ENCODE peak calls at places on chromosomes 1 and 21, in ten cellular contexts. W is activated T-cell treated with anti-CD3 and anti-CD28 coated beads for 48 hours; O is NK-92 treated with Interleukin-12 subunit alpha and Interleukin-12 subunit beta, amount 100 ng/mL, for 24 hours; I is BE2C; L is iPS DF 6.9; U is GOT3; A is A549; R is psoas muscle; J is naive thymus-derived CD8-positive, alpha-beta T cell; B is bronchial epithelial cell. N is an unnamed sample.

GRCh38 chr1:214463596-214463995 is 87.8 kb downstream of the PTPN14 start:
- DNase-seq in W (no peak), O (no peak), I (no peak), L (no peak), U (no peak), A (no peak), R (no peak), J (no peak), B (no peak), N (no peak)

GRCh38 chr21:37877171-37877570 is 39.1 kb downstream of the KCNJ6 start:
- DNase-seq in W (no peak), O (no peak), I (no peak), L (no peak), U (no peak), A (no peak), R (no peak), J (no peak), B (no peak), N (no peak)

GRCh38 chr1:245197911-245198379 is 43.2 kb downstream of the KIF26B start:
- DNase-seq in W (no peak), O (no peak), I (peak), L (no peak), U (no peak), A (no peak), R (no peak), J (no peak), B (peak), N (peak)

GRCh38 chr1:31897534-31898100 is 40.6 kb downstream of the PTP4A2 start:
- DNase-seq in W (no peak), O (no peak), I (peak), L (no peak), U (no peak), A (no peak), R (no peak), J (no peak), B (peak), N (no peak)

GRCh38 chr1:53373246-53373645 is 45.4 kb upstream of the LRP8 start:
- DNase-seq in W (no peak), O (no peak), I (no peak), L (no peak), U (no peak), A (no peak), R (no peak), J (no peak), B (no peak), N (peak)

GRCh38 chr1:59686170-59686569 is 128.6 kb upstream of the HOOK1 start:
- DNase-seq in W (no peak), O (no peak), I (no peak), L (no peak), U (no peak), A (no peak), R (no peak), J (no peak), B (no peak), N (no peak)

GRCh38 chr1:230423936-230424335 is 2.2 kb downstream of the PGBD5 start:
- DNase-seq in W (no peak), O (no peak), I (no peak), L (no peak), U (no peak), A (no peak), R (no peak), J (no peak), B (peak), N (no peak)

GRCh38 chr21:31607791-31608190 is 51.7 kb upstream of the SOD1 start:
- DNase-seq in W (no peak), O (no peak), I (no peak), L (no peak), U (no peak), A (no peak), R (no peak), J (no peak), B (no peak), N (no peak)

GRCh38 chr1:23585321-23586022 is 26.2 kb upstream of the ID3 start:
- DNase-seq in W (no peak), O (no peak), I (no peak), L (no peak), U (peak), A (peak), R (peak), J (no peak), B (peak), N (peak)

GRCh38 chr1:158043232-158043631 is 49.8 kb downstream of the KIRREL1 start:
- DNase-seq in W (no peak), O (no peak), I (no peak), L (no peak), U (no peak), A (no peak), R (no peak), J (no peak), B (no peak), N (no peak)